ENCODE peak calls at places on chromosomes 4 and X, in seven cellular contexts. One of them, this sample, is unnamed.

GRCh38 chr4:128386761-128387599 is 99.4 kb upstream of the PGRMC2 start:
- DNase-seq in cardiac fibroblast: peak; percentile 97
- DNase-seq in fibroblast of lung: peak; percentile 98
- DNase-seq in endothelial cell: no peak
- DNase-seq in astrocyte of the spinal cord: peak; percentile 98
- DNase-seq in NCI-H1092: peak; percentile 67
- DNase-seq in iPS-NIHi11: peak; percentile 39
- DNase-seq in this sample: peak; percentile 97

GRCh38 chrX:74461384-74461783 is 40.1 kb downstream of the SLC16A2 start:
- DNase-seq in fibroblast of lung: no peak
- DNase-seq in astrocyte of the spinal cord: no peak
- DNase-seq in endothelial cell: no peak
- DNase-seq in iPS-NIHi11: no peak
- DNase-seq in cardiac fibroblast: no peak
- DNase-seq in NCI-H1092: no peak
- DNase-seq in this sample: no peak

GRCh38 chr4:41880840-41881831 is 54.1 kb upstream of the TMEM33 start:
- DNase-seq in fibroblast of lung: no peak
- DNase-seq in endothelial cell: peak; percentile 15
- DNase-seq in NCI-H1092: no peak
- DNase-seq in astrocyte of the spinal cord: peak; percentile 9
- DNase-seq in iPS-NIHi11: peak; percentile 44
- DNase-seq in cardiac fibroblast: peak; percentile 6
- DNase-seq in this sample: no peak

GRCh38 chr4:122968227-122968812 is 45.9 kb upstream of the NUDT6 start:
- DNase-seq in cardiac fibroblast: no peak
- DNase-seq in fibroblast of lung: peak; percentile 7
- DNase-seq in iPS-NIHi11: no peak
- DNase-seq in endothelial cell: no peak
- DNase-seq in NCI-H1092: no peak
- DNase-seq in astrocyte of the spinal cord: peak; percentile 47
- DNase-seq in this sample: no peak

GRCh38 chrX:11349661-11350337 is 56.6 kb downstream of the AMELX start:
- DNase-seq in fibroblast of lung: no peak
- DNase-seq in cardiac fibroblast: no peak
- DNase-seq in endothelial cell: no peak
- DNase-seq in iPS-NIHi11: no peak
- DNase-seq in astrocyte of the spinal cord: no peak
- DNase-seq in NCI-H1092: no peak
- DNase-seq in this sample: no peak

GRCh38 chrX:12901486-12901885 is 4.9 kb upstream of the TLR8 start:
- DNase-seq in fibroblast of lung: peak; percentile 27
- DNase-seq in NCI-H1092: no peak
- DNase-seq in astrocyte of the spinal cord: peak; percentile 32
- DNase-seq in cardiac fibroblast: peak; percentile 59
- DNase-seq in endothelial cell: peak; percentile 38
- DNase-seq in iPS-NIHi11: peak; percentile 67
- DNase-seq in this sample: peak; percentile 36

GRCh38 chr4:67204441-67204840 is 340.9 kb downstream of the CENPC start:
- DNase-seq in fibroblast of lung: peak; percentile 4
- DNase-seq in endothelial cell: no peak
- DNase-seq in NCI-H1092: no peak
- DNase-seq in iPS-NIHi11: peak; percentile 7
- DNase-seq in astrocyte of the spinal cord: peak; percentile 53
- DNase-seq in cardiac fibroblast: no peak
- DNase-seq in this sample: no peak

GRCh38 chrX:74924449-74925209 is 623 bp downstream of the NEXMIF start:
- DNase-seq in endothelial cell: peak; percentile 27
- DNase-seq in iPS-NIHi11: peak; percentile 52
- DNase-seq in NCI-H1092: peak; percentile 58
- DNase-seq in astrocyte of the spinal cord: peak; percentile 6
- DNase-seq in fibroblast of lung: peak; percentile 7
- DNase-seq in cardiac fibroblast: peak; percentile 3
- DNase-seq in this sample: no peak

GRCh38 chrX:153766098-153766817 is 2.2 kb downstream of the PLXNB3 start:
- DNase-seq in iPS-NIHi11: no peak
- DNase-seq in astrocyte of the spinal cord: peak; percentile 73
- DNase-seq in NCI-H1092: peak; percentile 48
- DNase-seq in endothelial cell: no peak
- DNase-seq in fibroblast of lung: peak; percentile 76
- DNase-seq in cardiac fibroblast: peak; percentile 70
- DNase-seq in this sample: peak; percentile 83

GRCh38 chr4:173185832-173186545 is 17.4 kb downstream of the GALNT7 start:
- DNase-seq in cardiac fibroblast: peak; percentile 8
- DNase-seq in fibroblast of lung: no peak
- DNase-seq in iPS-NIHi11: no peak
- DNase-seq in endothelial cell: no peak
- DNase-seq in NCI-H1092: no peak
- DNase-seq in astrocyte of the spinal cord: no peak
- DNase-seq in this sample: no peak

GRCh38 chr4:171353535-171353934 is 459.7 kb upstream of the GALNTL6 start:
- DNase-seq in fibroblast of lung: no peak
- DNase-seq in cardiac fibroblast: no peak
- DNase-seq in endothelial cell: no peak
- DNase-seq in iPS-NIHi11: no peak
- DNase-seq in NCI-H1092: no peak
- DNase-seq in astrocyte of the spinal cord: peak; percentile 1
- DNase-seq in this sample: no peak

GRCh38 chr4:15714141-15714540 is 11.3 kb downstream of the BST1 start:
- DNase-seq in NCI-H1092: no peak
- DNase-seq in astrocyte of the spinal cord: no peak
- DNase-seq in cardiac fibroblast: no peak
- DNase-seq in iPS-NIHi11: no peak
- DNase-seq in endothelial cell: no peak
- DNase-seq in fibroblast of lung: peak; percentile 74
- DNase-seq in this sample: no peak

GRCh38 chr4:20520901-20521300 is 179.4 kb upstream of the PACRGL start:
- DNase-seq in astrocyte of the spinal cord: peak; percentile 47
- DNase-seq in endothelial cell: no peak
- DNase-seq in iPS-NIHi11: peak; percentile 8
- DNase-seq in cardiac fibroblast: peak; percentile 34
- DNase-seq in NCI-H1092: no peak
- DNase-seq in fibroblast of lung: peak; percentile 80
- DNase-seq in this sample: peak; percentile 36

GRCh38 chr4:185573651-185574199 is 38.4 kb upstream of the PDLIM3 start:
- DNase-seq in cardiac fibroblast: peak; percentile 82
- DNase-seq in iPS-NIHi11: peak; percentile 78
- DNase-seq in fibroblast of lung: peak; percentile 85
- DNase-seq in endothelial cell: peak; percentile 33
- DNase-seq in NCI-H1092: peak; percentile 7
- DNase-seq in astrocyte of the spinal cord: peak; percentile 83
- DNase-seq in this sample: peak; percentile 90

GRCh38 chrX:38332505-38332904 is 5.2 kb upstream of the RPGR start:
- DNase-seq in iPS-NIHi11: no peak
- DNase-seq in astrocyte of the spinal cord: no peak
- DNase-seq in endothelial cell: no peak
- DNase-seq in fibroblast of lung: no peak
- DNase-seq in NCI-H1092: no peak
- DNase-seq in cardiac fibroblast: no peak
- DNase-seq in this sample: no peak

GRCh38 chr4:156763511-156763910 is 208.1 kb downstream of the PDGFC start:
- DNase-seq in astrocyte of the spinal cord: no peak
- DNase-seq in cardiac fibroblast: peak; percentile 33
- DNase-seq in NCI-H1092: peak; percentile 30
- DNase-seq in iPS-NIHi11: peak; percentile 8
- DNase-seq in endothelial cell: no peak
- DNase-seq in fibroblast of lung: peak; percentile 59
- DNase-seq in this sample: no peak

GRCh38 chr4:10584042-10584441 is 100.5 kb downstream of the CLNK start:
- DNase-seq in endothelial cell: no peak
- DNase-seq in NCI-H1092: no peak
- DNase-seq in astrocyte of the spinal cord: peak; percentile 89
- DNase-seq in cardiac fibroblast: peak; percentile 87
- DNase-seq in fibroblast of lung: peak; percentile 93
- DNase-seq in iPS-NIHi11: no peak
- DNase-seq in this sample: peak; percentile 85

GRCh38 chrX:136689441-136689840 is 41.5 kb downstream of the CD40LG start:
- DNase-seq in NCI-H1092: no peak
- DNase-seq in iPS-NIHi11: peak; percentile 20
- DNase-seq in cardiac fibroblast: peak; percentile 61
- DNase-seq in endothelial cell: no peak
- DNase-seq in astrocyte of the spinal cord: peak; percentile 31
- DNase-seq in fibroblast of lung: peak; percentile 66
- DNase-seq in this sample: no peak

GRCh38 chr4:1474126-1475090 is 68.2 kb upstream of the NKX1-1 start:
- DNase-seq in astrocyte of the spinal cord: no peak
- DNase-seq in iPS-NIHi11: peak; percentile 3
- DNase-seq in fibroblast of lung: no peak
- DNase-seq in cardiac fibroblast: no peak
- DNase-seq in endothelial cell: no peak
- DNase-seq in NCI-H1092: no peak
- DNase-seq in this sample: no peak

GRCh38 chr4:71441186-71442169 is 102.7 kb downstream of the SLC4A4 start:
- DNase-seq in iPS-NIHi11: no peak
- DNase-seq in cardiac fibroblast: no peak
- DNase-seq in endothelial cell: no peak
- DNase-seq in NCI-H1092: no peak
- DNase-seq in fibroblast of lung: peak; percentile 68
- DNase-seq in astrocyte of the spinal cord: peak; percentile 59
- DNase-seq in this sample: no peak

GRCh38 chr4:5524900-5525299 is 183.5 kb downstream of the EVC2 start:
- DNase-seq in fibroblast of lung: peak; percentile 87
- DNase-seq in iPS-NIHi11: no peak
- DNase-seq in cardiac fibroblast: peak; percentile 59
- DNase-seq in astrocyte of the spinal cord: peak; percentile 59
- DNase-seq in endothelial cell: no peak
- DNase-seq in NCI-H1092: peak; percentile 59
- DNase-seq in this sample: peak; percentile 78

GRCh38 chrX:41095962-41096955 is 11.0 kb downstream of the USP9X start:
- DNase-seq in iPS-NIHi11: no peak
- DNase-seq in NCI-H1092: no peak
- DNase-seq in astrocyte of the spinal cord: no peak
- DNase-seq in fibroblast of lung: no peak
- DNase-seq in endothelial cell: no peak
- DNase-seq in cardiac fibroblast: no peak
- DNase-seq in this sample: no peak

GRCh38 chr4:122045533-122045932 is 93.7 kb upstream of the TRPC3 start:
- DNase-seq in cardiac fibroblast: peak; percentile 88
- DNase-seq in endothelial cell: no peak
- DNase-seq in NCI-H1092: peak; percentile 75
- DNase-seq in astrocyte of the spinal cord: peak; percentile 93
- DNase-seq in iPS-NIHi11: peak; percentile 35
- DNase-seq in fibroblast of lung: peak; percentile 90
- DNase-seq in this sample: peak; percentile 99

GRCh38 chr4:163484906-163485305 is 9.6 kb upstream of the TMA16 start:
- DNase-seq in iPS-NIHi11: peak; percentile 68
- DNase-seq in astrocyte of the spinal cord: peak; percentile 49
- DNase-seq in fibroblast of lung: peak; percentile 34
- DNase-seq in endothelial cell: peak; percentile 54
- DNase-seq in cardiac fibroblast: peak; percentile 65
- DNase-seq in NCI-H1092: peak; percentile 12
- DNase-seq in this sample: peak; percentile 28

GRCh38 chr4:112287258-112287873 is 1.7 kb upstream of the TIFA start:
- DNase-seq in endothelial cell: no peak
- DNase-seq in cardiac fibroblast: no peak
- DNase-seq in NCI-H1092: no peak
- DNase-seq in iPS-NIHi11: no peak
- DNase-seq in astrocyte of the spinal cord: no peak
- DNase-seq in fibroblast of lung: no peak
- DNase-seq in this sample: no peak

GRCh38 chrX:65758505-65758904 is 91.1 kb downstream of the MSN start:
- DNase-seq in NCI-H1092: no peak
- DNase-seq in iPS-NIHi11: no peak
- DNase-seq in astrocyte of the spinal cord: no peak
- DNase-seq in endothelial cell: no peak
- DNase-seq in fibroblast of lung: no peak
- DNase-seq in cardiac fibroblast: no peak
- DNase-seq in this sample: no peak

GRCh38 chr4:42172921-42173320 is 20.5 kb upstream of the BEND4 start:
- DNase-seq in astrocyte of the spinal cord: no peak
- DNase-seq in cardiac fibroblast: peak; percentile 14
- DNase-seq in iPS-NIHi11: no peak
- DNase-seq in endothelial cell: no peak
- DNase-seq in NCI-H1092: no peak
- DNase-seq in fibroblast of lung: no peak
- DNase-seq in this sample: no peak

GRCh38 chr4:155592568-155593343 is 73.9 kb upstream of the GUCY1A1 start:
- DNase-seq in fibroblast of lung: peak; percentile 70
- DNase-seq in iPS-NIHi11: no peak
- DNase-seq in endothelial cell: no peak
- DNase-seq in astrocyte of the spinal cord: peak; percentile 24
- DNase-seq in cardiac fibroblast: peak; percentile 92
- DNase-seq in NCI-H1092: no peak
- DNase-seq in this sample: peak; percentile 28

GRCh38 chr4:94127707-94128328 is 79.8 kb upstream of the SMARCAD1 start:
- DNase-seq in endothelial cell: no peak
- DNase-seq in cardiac fibroblast: peak; percentile 55
- DNase-seq in astrocyte of the spinal cord: peak; percentile 55
- DNase-seq in iPS-NIHi11: peak; percentile 36
- DNase-seq in NCI-H1092: no peak
- DNase-seq in fibroblast of lung: peak; percentile 32
- DNase-seq in this sample: peak; percentile 30

GRCh38 chr4:80538276-80538926 is 202.9 kb downstream of the CFAP299 start:
- DNase-seq in endothelial cell: no peak
- DNase-seq in NCI-H1092: no peak
- DNase-seq in cardiac fibroblast: no peak
- DNase-seq in astrocyte of the spinal cord: peak; percentile 59
- DNase-seq in fibroblast of lung: peak; percentile 58
- DNase-seq in iPS-NIHi11: no peak
- DNase-seq in this sample: no peak

GRCh38 chr4:163748474-163748873 is 254.0 kb downstream of the TMA16 start:
- DNase-seq in iPS-NIHi11: no peak
- DNase-seq in NCI-H1092: peak; percentile 24
- DNase-seq in fibroblast of lung: peak; percentile 5
- DNase-seq in astrocyte of the spinal cord: peak; percentile 14
- DNase-seq in cardiac fibroblast: no peak
- DNase-seq in endothelial cell: no peak
- DNase-seq in this sample: peak; percentile 22

GRCh38 chr4:98706935-98707334 is 48.5 kb upstream of the TSPAN5 start:
- DNase-seq in cardiac fibroblast: no peak
- DNase-seq in fibroblast of lung: no peak
- DNase-seq in astrocyte of the spinal cord: no peak
- DNase-seq in iPS-NIHi11: no peak
- DNase-seq in NCI-H1092: no peak
- DNase-seq in endothelial cell: no peak
- DNase-seq in this sample: no peak

GRCh38 chrX:152915541-152916241 is 17.8 kb downstream of the ZNF185 start:
- DNase-seq in endothelial cell: peak; percentile 52
- DNase-seq in astrocyte of the spinal cord: peak; percentile 76
- DNase-seq in iPS-NIHi11: peak; percentile 77
- DNase-seq in fibroblast of lung: peak; percentile 64
- DNase-seq in cardiac fibroblast: peak; percentile 38
- DNase-seq in NCI-H1092: no peak
- DNase-seq in this sample: peak; percentile 33

GRCh38 chrX:57528670-57529255 is 63.0 kb upstream of the ZXDB start:
- DNase-seq in iPS-NIHi11: no peak
- DNase-seq in NCI-H1092: no peak
- DNase-seq in cardiac fibroblast: peak; percentile 0
- DNase-seq in endothelial cell: peak; percentile 9
- DNase-seq in fibroblast of lung: no peak
- DNase-seq in astrocyte of the spinal cord: no peak
- DNase-seq in this sample: no peak

GRCh38 chr4:125591290-125591689 is 276.5 kb downstream of the FAT4 start:
- DNase-seq in iPS-NIHi11: no peak
- DNase-seq in fibroblast of lung: no peak
- DNase-seq in cardiac fibroblast: no peak
- DNase-seq in astrocyte of the spinal cord: no peak
- DNase-seq in NCI-H1092: no peak
- DNase-seq in endothelial cell: no peak
- DNase-seq in this sample: no peak